ENCODE peak calls at places on chromosomes 4 and X, in six cellular contexts. E is LHCN-M2; S is glomerular endothelial cell; F is stimulated activated naive CD4-positive, alpha-beta T cell; W is stromal cell of bone marrow; J is NCI-H1092 treated with DMSO at 0.1 percent for 48 hours. B is an unnamed sample.

GRCh38 chr4:146343776-146344175 is 129.4 kb downstream of the REELD1 start:
- DNase-seq in S (no peak), E (no peak), F (no peak), W (no peak), J (no peak), B (no peak)

GRCh38 chr4:1492636-1493539 is 86.6 kb upstream of the NKX1-1 start:
- DNase-seq in J (no peak), E (peak), W (no peak), S (no peak), F (no peak), B (no peak)

GRCh38 chr4:48594185-48594584 is 104.1 kb downstream of the ZAR1 start:
- DNase-seq in F (no peak), J (no peak), S (peak), E (no peak), W (no peak), B (no peak)

GRCh38 chr4:152850377-152850776 is 70.6 kb downstream of the ARFIP1 start:
- DNase-seq in J (no peak), S (no peak), W (no peak), F (no peak), E (peak), B (peak)

GRCh38 chr4:699816-700580 is 5.6 kb upstream of the PCGF3 start:
- DNase-seq in W (no peak), E (no peak), J (no peak), F (no peak), S (no peak), B (no peak)

GRCh38 chrX:34140816-34141215 is 8.7 kb upstream of the FAM47A start:
- DNase-seq in S (no peak), F (no peak), J (no peak), W (no peak), E (no peak), B (no peak)

GRCh38 chrX:17374619-17375360 is at the start of gene NHS:
- DNase-seq in W (peak), E (peak), F (no peak), S (no peak), J (peak), B (no peak)

GRCh38 chrX:119757979-119758681 is at the start of gene SOWAHD:
- DNase-seq in S (no peak), E (no peak), J (no peak), F (no peak), W (no peak), B (no peak)

GRCh38 chr4:146095091-146095690 is 80.3 kb upstream of the LSM6 start:
- DNase-seq in W (peak), E (peak), J (peak), S (peak), F (peak), B (peak)

GRCh38 chr4:172202480-172203076 is 389.4 kb downstream of the GALNTL6 start:
- DNase-seq in W (peak), S (peak), E (peak), F (no peak), J (peak), B (peak)

GRCh38 chr4:48635980-48636379 is 144.1 kb downstream of the FRYL start:
- DNase-seq in W (no peak), F (no peak), S (no peak), J (no peak), E (no peak), B (no peak)

GRCh38 chr4:143626134-143626859 is 74.2 kb downstream of the FREM3 start:
- DNase-seq in F (no peak), W (peak), J (peak), S (no peak), E (no peak), B (no peak)

GRCh38 chr4:155796031-155796430 is 37.2 kb downstream of the GUCY1B1 start:
- DNase-seq in S (no peak), F (no peak), E (peak), W (no peak), J (no peak), B (no peak)

GRCh38 chrX:115345654-115346014 is 56.1 kb downstream of the LUZP4 start:
- DNase-seq in J (no peak), W (no peak), S (no peak), E (no peak), F (no peak), B (no peak)

GRCh38 chr4:152778656-152779512 is 646 bp downstream of the TIGD4 start:
- DNase-seq in E (peak), F (peak), W (no peak), S (no peak), J (peak), B (no peak)

GRCh38 chr4:85784348-85784747 is 309.4 kb downstream of the ARHGAP24 start:
- DNase-seq in J (no peak), E (no peak), F (no peak), W (no peak), S (no peak), B (no peak)

GRCh38 chr4:184514121-184514988 is 40.0 kb upstream of the IRF2 start:
- DNase-seq in E (peak), J (no peak), W (peak), F (no peak), S (no peak), B (no peak)

GRCh38 chr4:67207941-67208441 is 337.3 kb downstream of the CENPC start:
- DNase-seq in E (peak), W (no peak), F (no peak), J (no peak), S (no peak), B (no peak)

GRCh38 chrX:106894978-106895452 is 8.1 kb downstream of the RIPPLY1 start:
- DNase-seq in J (no peak), F (no peak), S (no peak), W (peak), E (peak), B (no peak)

GRCh38 chr4:152415980-152416379 is 119.9 kb downstream of the FBXW7 start:
- DNase-seq in E (peak), J (no peak), S (no peak), F (no peak), W (no peak), B (no peak)

GRCh38 chrX:10579018-10579752 is 41.2 kb downstream of the MID1 start:
- DNase-seq in F (no peak), S (no peak), J (no peak), W (no peak), E (no peak), B (no peak)

GRCh38 chrX:149630681-149631292 is 805 bp downstream of the TMEM185A start:
- DNase-seq in F (no peak), J (peak), W (peak), E (peak), S (peak), B (no peak)

GRCh38 chr4:89661490-89661889 is 175.5 kb downstream of the SNCA start:
- DNase-seq in E (peak), S (no peak), W (peak), F (no peak), J (no peak), B (no peak)

GRCh38 chr4:2426711-2427275 is 8.0 kb downstream of the CFAP99 start:
- DNase-seq in E (no peak), S (no peak), F (no peak), J (no peak), W (no peak), B (no peak)

GRCh38 chrX:103733017-103733416 is 22.3 kb downstream of the TMEM31 start:
- DNase-seq in E (no peak), F (no peak), W (no peak), S (no peak), J (no peak), B (no peak)

GRCh38 chrX:110097920-110098319 is 95.0 kb downstream of the TMEM164 start:
- DNase-seq in S (no peak), W (no peak), F (no peak), J (peak), E (no peak), B (no peak)

GRCh38 chrX:101385795-101386541 is at the start of gene BTK:
- DNase-seq in E (no peak), F (no peak), J (no peak), S (no peak), W (no peak), B (no peak)

GRCh38 chr4:24594887-24595286 is 10.5 kb upstream of the DHX15 start:
- DNase-seq in E (no peak), S (no peak), F (no peak), W (no peak), J (no peak), B (no peak)

GRCh38 chr4:151564321-151564720 is 155.3 kb downstream of the FHIP1A start:
- DNase-seq in W (no peak), E (no peak), F (no peak), J (no peak), S (no peak), B (no peak)

GRCh38 chr4:53535567-53535966 is 55.7 kb downstream of the LNX1 start:
- DNase-seq in J (no peak), W (no peak), F (no peak), E (no peak), S (no peak), B (no peak)

GRCh38 chr4:36274158-36274557 is 7.3 kb upstream of the DTHD1 start:
- DNase-seq in W (no peak), F (no peak), E (no peak), S (no peak), J (no peak), B (no peak)

GRCh38 chr4:4867745-4868505 is 8.5 kb downstream of the MSX1 start:
- DNase-seq in J (no peak), S (no peak), E (no peak), F (no peak), W (no peak), B (no peak)

GRCh38 chr4:125321709-125322362 is 7.1 kb downstream of the FAT4 start:
- DNase-seq in F (no peak), S (no peak), W (peak), E (peak), J (no peak), B (no peak)

B was measured in Panc1.